ENCODE peak calls at places on chromosomes 11 and 22, in five cellular contexts. I is GM23338, N is heart right ventricle, H is tibial artery, W is keratinocyte. Y is an unnamed sample.

GRCh38 chr11:114440121-114440860 is 1.0 kb downstream of the REXO2 start:
- DNase-seq in I (peak; percentile 22), N (no peak), H (no peak), W (no peak), Y (no peak)

GRCh38 chr11:20125927-20126326 is 34.3 kb downstream of the DBX1 start:
- DNase-seq in I (no peak), N (no peak), H (no peak), W (peak; percentile 36), Y (no peak)

GRCh38 chr11:19820100-19820499 is 107.5 kb downstream of the NAV2 start:
- DNase-seq in I (no peak), N (no peak), H (no peak), W (no peak), Y (no peak)

GRCh38 chr11:72669527-72669926 is 4.7 kb downstream of the PDE2A start:
- DNase-seq in I (no peak), N (no peak), H (no peak), W (no peak), Y (no peak)

GRCh38 chr11:14617241-14618027 is 26.2 kb upstream of the PDE3B start:
- DNase-seq in I (no peak), N (no peak), H (no peak), W (no peak), Y (no peak)

GRCh38 chr11:67492801-67493547 is 10.1 kb downstream of the AIP start:
- DNase-seq in I (peak; percentile 72), N (no peak), H (no peak), W (no peak), Y (peak; percentile 75)

GRCh38 chr11:22539851-22540376 is 85.7 kb downstream of the FANCF start:
- DNase-seq in I (peak; percentile 56), N (no peak), H (no peak), W (no peak), Y (no peak)

GRCh38 chr22:41565403-41566054 is 4.7 kb downstream of the CSDC2 start:
- DNase-seq in I (no peak), N (no peak), H (peak; percentile 87), W (no peak), Y (peak; percentile 50)

GRCh38 chr22:43889366-43890253 is 2.2 kb downstream of the PNPLA5 start:
- DNase-seq in I (peak; percentile 24), N (no peak), H (no peak), W (no peak), Y (no peak)

GRCh38 chr22:47119181-47119580 is 356.7 kb downstream of the TBC1D22A start:
- DNase-seq in I (no peak), N (no peak), H (peak; percentile 20), W (no peak), Y (no peak)

GRCh38 chr22:36898690-36899089 is 14.7 kb upstream of the CSF2RB start:
- DNase-seq in I (no peak), N (no peak), H (no peak), W (no peak), Y (no peak)

GRCh38 chr11:116499396-116500001 is 273.3 kb downstream of the BUD13 start:
- DNase-seq in I (peak; percentile 99), N (peak; percentile 70), H (peak; percentile 64), W (peak; percentile 48), Y (peak; percentile 95)

DNA sequence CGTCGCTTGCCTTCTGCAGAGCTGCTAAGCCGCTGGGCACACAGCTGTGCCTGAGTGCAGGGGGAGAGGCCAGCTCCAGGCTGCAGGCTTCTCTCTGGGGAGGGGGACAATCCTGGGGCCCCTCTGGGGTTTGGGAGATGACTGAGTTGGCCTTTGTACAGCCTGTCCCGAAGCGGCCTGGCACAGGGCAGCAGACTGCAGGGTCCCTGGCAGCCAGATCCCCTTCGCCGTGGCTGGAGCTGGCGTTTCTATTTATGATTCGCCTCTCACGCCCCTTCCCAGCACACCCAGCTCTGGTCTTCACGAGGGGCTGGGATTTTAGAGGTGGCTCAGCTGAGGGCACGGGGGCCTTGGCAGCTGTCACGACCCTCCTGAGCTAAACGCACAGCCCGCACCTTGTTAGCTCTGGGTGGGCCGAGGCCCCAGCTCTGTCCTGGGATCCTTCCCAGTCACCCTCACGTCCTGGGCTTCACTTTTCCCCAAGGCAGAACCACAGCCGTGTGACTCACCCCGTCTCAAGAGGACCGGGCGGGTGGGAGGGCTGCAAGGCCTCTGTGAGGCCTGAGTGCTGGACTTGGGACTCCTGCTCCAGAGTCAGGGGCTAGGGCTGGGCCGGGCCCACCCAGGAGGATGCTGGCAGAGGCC is 18.4 kb downstream of the OSBPL5 start:
- DNase-seq in I (no peak), N (no peak), H (peak; percentile 85), W (no peak), Y (no peak)
- H3K4me1 ChIP-seq in I (no peaks in the 10 kb centered on the region), N (peaks cover 48% of the 10 kb centered on the region), H (peaks cover 67% of the 10 kb centered on the region), W (no peaks in the 10 kb centered on the region), Y (no peaks in the 10 kb centered on the region)

GRCh38 chr11:45087761-45088160 is 58.7 kb upstream of the PRDM11 start:
- DNase-seq in I (no peak), N (no peak), H (no peak), W (no peak), Y (no peak)
- H3K4me1 ChIP-seq in I (peaks cover 61% of the 10 kb centered on the region), N (peaks cover 61% of the 10 kb centered on the region), H (peaks cover 34% of the 10 kb centered on the region), W (peaks cover 42% of the 10 kb centered on the region), Y (peaks cover 14% of the 10 kb centered on the region)

DNA sequence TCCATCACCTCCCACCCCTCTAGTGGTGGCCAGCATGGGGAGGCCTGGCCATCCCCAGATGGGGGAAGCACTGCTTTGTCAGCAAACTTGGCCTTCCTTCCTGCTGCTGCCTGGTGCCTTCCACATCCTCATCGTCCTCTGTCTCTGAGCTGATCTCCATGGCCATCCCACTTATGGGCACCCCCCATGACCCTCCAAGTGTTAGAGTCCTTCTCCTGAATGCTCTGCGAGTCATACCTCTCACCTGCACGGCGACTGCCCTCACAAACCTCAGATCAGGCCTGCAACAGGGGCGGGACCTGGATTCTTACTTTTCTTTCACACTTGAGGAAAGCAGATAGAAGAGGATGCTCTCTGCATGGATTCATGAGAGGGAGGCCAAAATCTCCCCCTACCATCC is 24.0 kb downstream of the POU2AF1 start:
- DNase-seq in I (no peak), N (no peak), H (no peak), W (no peak), Y (no peak)
- H3K4me1 ChIP-seq in I (no peaks in the 10 kb centered on the region), N (no peaks in the 10 kb centered on the region), H (no peaks in the 10 kb centered on the region), W (no peaks in the 10 kb centered on the region), Y (no peaks in the 10 kb centered on the region)

GRCh38 chr11:106001304-106002012 is 20.6 kb downstream of the MSANTD4 start:
- DNase-seq in I (no peak), N (no peak), H (no peak), W (no peak), Y (no peak)
- H3K4me1 ChIP-seq in I (no peaks in the 10 kb centered on the region), N (no peaks in the 10 kb centered on the region), H (no peaks in the 10 kb centered on the region), W (no peaks in the 10 kb centered on the region), Y (no peaks in the 10 kb centered on the region)

Y was measured in H9.